ENCODE peak calls at places on chromosomes 5 and 9, in nine cellular contexts. Q is A549, M is ovary, G is sigmoid colon, P is HepG2, U is tibial nerve, F is stomach, Z is K562, K is transverse colon. A is an unnamed sample.

GRCh38 chr5:142250119-142250518 is 74.7 kb downstream of the SPRY4 start:
- DNase-seq in Q (no peak), M (no peak), G (no peak), P (peak), U (no peak), F (no peak), Z (no peak), K (no peak), A (no peak)

GRCh38 chr5:180330810-180331646 is 22.1 kb downstream of the GFPT2 start:
- DNase-seq in Q (peak), M (peak), G (peak), P (peak), U (peak), F (peak), Z (no peak), K (peak), A (peak)

GRCh38 chr9:126694206-126695081 is 80.7 kb downstream of the LMX1B start:
- DNase-seq in Q (no peak), M (no peak), G (peak), P (no peak), U (no peak), F (no peak), Z (no peak), K (no peak), A (no peak)

GRCh38 chr5:149358294-149358651 is 427 bp downstream of the PCYOX1L start:
- DNase-seq in Q (no peak), M (peak), G (peak), P (no peak), U (peak), F (peak), Z (no peak), K (peak), A (no peak)

GRCh38 chr5:112604741-112605390 is 132.8 kb upstream of the APC start:
- DNase-seq in Q (no peak), M (no peak), G (no peak), P (peak), U (no peak), F (no peak), Z (no peak), K (no peak), A (no peak)

GRCh38 chr5:124697482-124697881 is 49.0 kb downstream of the ZNF608 start:
- DNase-seq in Q (no peak), M (no peak), G (no peak), P (no peak), U (no peak), F (no peak), Z (no peak), K (no peak), A (no peak)

GRCh38 chr5:12901696-12902095 is 997.5 kb upstream of the CTNND2 start:
- DNase-seq in Q (no peak), M (no peak), G (no peak), P (no peak), U (no peak), F (no peak), Z (no peak), K (no peak), A (no peak)

GRCh38 chr9:35811364-35812024 is 568 bp downstream of the SPAG8 start:
- DNase-seq in Q (no peak), M (peak), G (peak), P (no peak), U (no peak), F (peak), Z (no peak), K (no peak), A (no peak)

GRCh38 chr5:110476164-110476563 is 250.3 kb downstream of the TMEM232 start:
- DNase-seq in Q (no peak), M (no peak), G (no peak), P (no peak), U (no peak), F (no peak), Z (no peak), K (no peak), A (no peak)

GRCh38 chr9:89386206-89386605 is 67.9 kb downstream of the SECISBP2 start:
- DNase-seq in Q (no peak), M (no peak), G (no peak), P (no peak), U (no peak), F (no peak), Z (no peak), K (no peak), A (no peak)

GRCh38 chr9:115170674-115171073 is 52.7 kb upstream of the TNC start:
- DNase-seq in Q (no peak), M (no peak), G (no peak), P (no peak), U (no peak), F (no peak), Z (no peak), K (no peak), A (peak)

GRCh38 chr5:66742083-66742895 is 146.1 kb downstream of the MAST4 start:
- DNase-seq in Q (peak), M (peak), G (no peak), P (peak), U (no peak), F (peak), Z (peak), K (peak), A (no peak)

GRCh38 chr5:31186672-31187267 is 6.7 kb upstream of the CDH6 start:
- DNase-seq in Q (peak), M (no peak), G (no peak), P (peak), U (no peak), F (no peak), Z (peak), K (no peak), A (no peak)

GRCh38 chr9:106478312-106479099 is 384.5 kb upstream of the ZNF462 start:
- DNase-seq in Q (no peak), M (no peak), G (no peak), P (no peak), U (no peak), F (no peak), Z (no peak), K (no peak), A (peak)

GRCh38 chr5:43209060-43209459 is 17.0 kb downstream of the NIM1K start:
- DNase-seq in Q (no peak), M (no peak), G (no peak), P (no peak), U (no peak), F (no peak), Z (no peak), K (no peak), A (no peak)

GRCh38 chr9:114856210-114856941 is 50.5 kb upstream of the TNFSF15 start:
- DNase-seq in Q (no peak), M (no peak), G (peak), P (no peak), U (no peak), F (no peak), Z (no peak), K (no peak), A (no peak)

GRCh38 chr5:126137771-126138474 is 285.3 kb upstream of the GRAMD2B start:
- DNase-seq in Q (no peak), M (no peak), G (no peak), P (no peak), U (no peak), F (no peak), Z (no peak), K (no peak), A (no peak)

GRCh38 chr5:145204741-145205140 is 630.4 kb downstream of the PRELID2 start:
- DNase-seq in Q (no peak), M (no peak), G (no peak), P (no peak), U (no peak), F (peak), Z (no peak), K (no peak), A (no peak)

GRCh38 chr9:96009690-96010477 is 134.4 kb downstream of the ERCC6L2 start:
- DNase-seq in Q (no peak), M (no peak), G (no peak), P (no peak), U (no peak), F (no peak), Z (no peak), K (peak), A (no peak)

GRCh38 chr9:110744753-110745522 is 76.3 kb downstream of the MUSK start:
- DNase-seq in Q (peak), M (peak), G (peak), P (no peak), U (peak), F (no peak), Z (no peak), K (no peak), A (no peak)

GRCh38 chr9:108254236-108254635 is 601.5 kb downstream of the ACTL7B start:
- DNase-seq in Q (no peak), M (no peak), G (no peak), P (no peak), U (no peak), F (no peak), Z (no peak), K (no peak), A (peak)

GRCh38 chr5:17075196-17075595 is 139.1 kb upstream of the MYO10 start:
- DNase-seq in Q (no peak), M (no peak), G (no peak), P (no peak), U (no peak), F (no peak), Z (no peak), K (no peak), A (no peak)

GRCh38 chr9:18268381-18268780 is 205.6 kb upstream of the ADAMTSL1 start:
- DNase-seq in Q (no peak), M (no peak), G (no peak), P (no peak), U (no peak), F (no peak), Z (no peak), K (no peak), A (no peak)

GRCh38 chr5:64505769-64506566 is at the start of gene RGS7BP:
- DNase-seq in Q (no peak), M (peak), G (no peak), P (no peak), U (no peak), F (peak), Z (no peak), K (no peak), A (no peak)

GRCh38 chr9:78314953-78315870 is 18.3 kb downstream of the PSAT1 start:
- DNase-seq in Q (no peak), M (no peak), G (no peak), P (no peak), U (no peak), F (no peak), Z (no peak), K (no peak), A (no peak)

GRCh38 chr5:14008819-14009311 is 64.4 kb upstream of the DNAH5 start:
- DNase-seq in Q (no peak), M (no peak), G (no peak), P (peak), U (no peak), F (peak), Z (no peak), K (no peak), A (peak)

GRCh38 chr5:38134750-38135330 is 123.5 kb upstream of the EGFLAM start:
- DNase-seq in Q (no peak), M (no peak), G (no peak), P (no peak), U (no peak), F (no peak), Z (no peak), K (no peak), A (peak)

GRCh38 chr5:160023883-160024635 is 15.1 kb downstream of the TTC1 start:
- DNase-seq in Q (no peak), M (no peak), G (no peak), P (no peak), U (no peak), F (no peak), Z (no peak), K (no peak), A (no peak)

GRCh38 chr5:179974281-179974945 is 66.7 kb upstream of the TBC1D9B start:
- DNase-seq in Q (no peak), M (no peak), G (no peak), P (no peak), U (no peak), F (no peak), Z (no peak), K (no peak), A (no peak)

GRCh38 chr5:91027316-91027937 is 355.7 kb downstream of the ARRDC3 start:
- DNase-seq in Q (no peak), M (no peak), G (no peak), P (peak), U (no peak), F (no peak), Z (no peak), K (no peak), A (no peak)

GRCh38 chr5:40734986-40735385 is 20.8 kb downstream of the TTC33 start:
- DNase-seq in Q (no peak), M (no peak), G (no peak), P (no peak), U (no peak), F (no peak), Z (no peak), K (no peak), A (no peak)

GRCh38 chr9:28915256-28915930 is 1342.1 kb upstream of the C9orf72 start:
- DNase-seq in Q (peak), M (no peak), G (no peak), P (no peak), U (no peak), F (peak), Z (no peak), K (peak), A (no peak)

GRCh38 chr9:119273325-119273904 is 95.8 kb downstream of the BRINP1 start:
- DNase-seq in Q (no peak), M (no peak), G (no peak), P (no peak), U (no peak), F (no peak), Z (no peak), K (no peak), A (no peak)

GRCh38 chr9:78671785-78672184 is 374.9 kb downstream of the PSAT1 start:
- DNase-seq in Q (no peak), M (no peak), G (no peak), P (no peak), U (no peak), F (no peak), Z (no peak), K (no peak), A (no peak)

GRCh38 chr5:14728109-14728938 is 63.8 kb downstream of the OTULIN start:
- DNase-seq in Q (no peak), M (no peak), G (no peak), P (peak), U (no peak), F (no peak), Z (no peak), K (peak), A (no peak)

GRCh38 chr5:93382188-93382587 is 198.8 kb downstream of the NR2F1-AS1 start:
- DNase-seq in Q (no peak), M (no peak), G (no peak), P (no peak), U (no peak), F (no peak), Z (no peak), K (no peak), A (no peak)

GRCh38 chr5:6175172-6175855 is 203.0 kb downstream of the MED10 start:
- DNase-seq in Q (no peak), M (no peak), G (no peak), P (no peak), U (no peak), F (no peak), Z (no peak), K (no peak), A (peak)

GRCh38 chr5:77022511-77023417 is 7.4 kb upstream of the AGGF1 start:
- DNase-seq in Q (no peak), M (no peak), G (no peak), P (peak), U (no peak), F (no peak), Z (no peak), K (no peak), A (no peak)
- TF ChIP-seq EP300 in Q (no peak), M (no peak), G (no peak), P (no peak), U (no peak), F (no peak), Z (no peak), K (no peak), A (no peak)

GRCh38 chr5:102295534-102296228 is 403 bp downstream of the SLCO4C1 start:
- DNase-seq in Q (no peak), M (no peak), G (no peak), P (no peak), U (no peak), F (no peak), Z (no peak), K (peak), A (no peak)

GRCh38 chr5:102294996-102295395 is 1.1 kb downstream of the SLCO4C1 start:
- DNase-seq in Q (no peak), M (no peak), G (no peak), P (no peak), U (no peak), F (no peak), Z (no peak), K (no peak), A (no peak)

GRCh38 chr5:102296229-102296817 is at the start of gene SLCO4C1:
- DNase-seq in Q (peak), M (no peak), G (peak), P (peak), U (no peak), F (peak), Z (peak), K (peak), A (no peak)
- TF ChIP-seq CTCF in Q (peak), M (no peak), G (no peak), P (peak), U (peak), F (no peak), Z (peak), K (peak), A (peak)

DNA sequence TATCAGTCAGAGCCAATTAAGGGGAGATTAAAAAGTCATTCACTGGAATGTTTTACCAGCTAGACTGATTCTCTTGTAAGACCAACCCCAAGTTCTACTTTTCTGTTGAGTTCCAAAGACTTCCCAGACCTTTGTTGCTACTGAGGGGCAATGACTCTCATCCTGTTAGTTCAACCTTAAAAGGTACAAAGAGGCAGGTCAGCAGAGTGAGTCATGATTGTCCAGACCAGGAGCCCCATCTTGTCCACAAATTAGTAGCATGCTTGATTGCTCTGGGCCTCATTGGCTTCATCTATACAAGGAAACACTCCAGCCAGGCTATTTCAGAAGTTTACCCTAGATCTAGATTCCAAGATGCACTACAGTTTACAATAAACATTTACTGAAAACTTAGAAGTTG is 79.9 kb upstream of the IL7R start:
- DNase-seq in Q (no peak), M (no peak), G (no peak), P (no peak), U (no peak), F (no peak), Z (no peak), K (no peak), A (no peak)
- TF ChIP-seq EP300 in Q (no peak), M (no peak), G (no peak), P (no peak), U (no peak), F (no peak), Z (no peak), K (no peak), A (no peak)

DNA sequence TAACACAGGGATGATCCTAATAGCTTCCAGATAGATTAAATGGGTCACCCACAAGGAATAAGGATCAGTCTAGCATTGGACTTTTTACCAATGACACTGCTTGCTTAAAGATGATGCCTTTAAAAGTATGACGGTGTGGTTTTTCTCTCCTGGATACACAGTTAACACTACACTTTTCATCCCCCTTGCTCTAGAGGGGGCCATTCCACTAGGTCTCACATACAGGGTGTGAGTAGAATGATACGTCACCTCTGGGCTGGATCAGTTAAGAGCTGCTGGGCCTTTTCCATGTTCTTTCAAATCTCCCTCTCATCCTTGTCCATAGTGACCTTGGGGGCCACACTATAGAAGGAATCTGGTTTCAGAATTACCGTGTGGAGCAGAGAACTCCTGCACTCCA is 140.6 kb downstream of the FSTL4 start:
- DNase-seq in Q (no peak), M (no peak), G (no peak), P (no peak), U (no peak), F (no peak), Z (peak), K (no peak), A (no peak)
- TF ChIP-seq CTCF in Q (no peak), M (no peak), G (no peak), P (no peak), U (no peak), F (no peak), Z (peak), K (no peak), A (no peak)

GRCh38 chr9:134026981-134027380 is 1.7 kb downstream of the BRD3OS start:
- DNase-seq in Q (no peak), M (peak), G (no peak), P (no peak), U (no peak), F (no peak), Z (no peak), K (no peak), A (no peak)
- TF ChIP-seq EP300 in Q (no peak), M (no peak), G (no peak), P (no peak), U (no peak), F (no peak), Z (no peak), K (no peak), A (no peak)

GRCh38 chr9:17005085-17005484 is 129.8 kb upstream of the CNTLN start:
- DNase-seq in Q (no peak), M (peak), G (peak), P (peak), U (no peak), F (peak), Z (no peak), K (peak), A (no peak)
- TF ChIP-seq CTCF in Q (no peak), M (no peak), G (no peak), P (no peak), U (no peak), F (no peak), Z (no peak), K (no peak), A (no peak)

GRCh38 chr5:136027316-136027715 is 1.5 kb upstream of the TGFBI start:
- DNase-seq in Q (no peak), M (no peak), G (peak), P (no peak), U (no peak), F (no peak), Z (no peak), K (no peak), A (no peak)

GRCh38 chr5:136028090-136028489 is 698 bp upstream of the TGFBI start:
- DNase-seq in Q (no peak), M (no peak), G (peak), P (no peak), U (no peak), F (no peak), Z (no peak), K (no peak), A (no peak)

GRCh38 chr5:136023935-136024645 is 4.7 kb upstream of the TGFBI start:
- DNase-seq in Q (no peak), M (no peak), G (peak), P (no peak), U (no peak), F (no peak), Z (no peak), K (no peak), A (no peak)

GRCh38 chr5:136026636-136027035 is 2.2 kb upstream of the TGFBI start:
- DNase-seq in Q (no peak), M (no peak), G (no peak), P (no peak), U (no peak), F (no peak), Z (no peak), K (no peak), A (no peak)

GRCh38 chr5:136025900-136026299 is 2.9 kb upstream of the TGFBI start:
- DNase-seq in Q (no peak), M (no peak), G (peak), P (no peak), U (no peak), F (no peak), Z (no peak), K (no peak), A (no peak)
- TF ChIP-seq EP300 in Q (no peak), M (no peak), G (no peak), P (no peak), U (peak), F (no peak), Z (no peak), K (no peak), A (no peak)

GRCh38 chr5:33595303-33595702 is 154.5 kb downstream of the TARS1 start:
- DNase-seq in Q (no peak), M (no peak), G (no peak), P (no peak), U (no peak), F (no peak), Z (no peak), K (no peak), A (no peak)
- TF ChIP-seq CTCF in Q (no peak), M (no peak), G (no peak), P (peak), U (no peak), F (no peak), Z (peak), K (no peak), A (no peak)